ENCODE peak calls at places on chromosomes 13 and 19, in ten cellular contexts. D is IMR-90; H is brain microvascular endothelial cell; J is lung; G is thyroid gland; T is CD8-positive, alpha-beta memory T cell; S is ascending aorta; I is GM23338; O is esophagus muscularis mucosa; A is HCT116. L is an unnamed sample. For H3K36me3, the result is how much of the 10 kb centered on the place peaks cover.

GRCh38 chr13:109807345-109807744 is 21.0 kb upstream of the IRS2 start:
- DNase-seq in G (no peak), T (no peak), D (no peak), H (no peak), O (no peak), A (no peak), S (no peak), J (no peak), I (no peak), L (no peak)

GRCh38 chr13:98377635-98378378 is 199.1 kb downstream of the STK24 start:
- DNase-seq in I (no peak), O (no peak), G (no peak), J (no peak), T (no peak), H (no peak), A (no peak), D (no peak), S (no peak), L (no peak)

GRCh38 chr19:58466089-58466759 is 656 bp upstream of the ZNF324 start:
- DNase-seq in J (no peak), A (no peak), G (no peak), I (no peak), H (no peak), S (no peak), T (no peak), D (no peak), O (no peak), L (no peak)

GRCh38 chr19:46839752-46840151 is 10.9 kb downstream of the AP2S1 start:
- DNase-seq in A (no peak), S (no peak), G (no peak), H (no peak), J (no peak), O (no peak), T (no peak), I (no peak), D (no peak), L (no peak)

GRCh38 chr13:73849292-73849691 is 284.9 kb downstream of the KLF12 start:
- DNase-seq in H (peak), S (no peak), G (no peak), I (peak), T (no peak), J (no peak), A (peak), D (peak), O (no peak), L (peak)

GRCh38 chr13:42832341-42833153 is 51.2 kb downstream of the FAM216B start:
- DNase-seq in I (no peak), G (peak), S (no peak), H (peak), O (no peak), J (no peak), D (peak), A (no peak), T (no peak), L (no peak)

GRCh38 chr13:21894091-21894490 is 223.2 kb downstream of the FGF9 start:
- DNase-seq in D (no peak), A (no peak), J (no peak), H (no peak), S (peak), T (no peak), G (no peak), I (no peak), O (no peak), L (no peak)

GRCh38 chr13:113476811-113477210 is 13.7 kb downstream of the DCUN1D2 start:
- DNase-seq in J (no peak), A (no peak), D (no peak), T (no peak), O (no peak), G (no peak), S (no peak), H (no peak), I (no peak), L (no peak)

GRCh38 chr13:20475927-20476691 is 49.5 kb downstream of the CRYL1 start:
- DNase-seq in O (no peak), J (no peak), S (no peak), T (peak), I (peak), A (no peak), D (no peak), G (no peak), H (no peak), L (peak)

GRCh38 chr19:50669319-50670101 is 20.3 kb downstream of the C19orf81 start:
- DNase-seq in T (no peak), J (no peak), G (peak), A (no peak), D (peak), O (no peak), H (no peak), I (peak), S (no peak), L (no peak)

GRCh38 chr19:37551123-37551993 is 43.2 kb downstream of the ZNF571 start:
- DNase-seq in T (peak), G (no peak), A (no peak), J (no peak), O (no peak), S (no peak), H (peak), I (peak), D (peak), L (peak)

GRCh38 chr19:41398042-41398403 is 405 bp downstream of the BCKDHA start:
- DNase-seq in G (no peak), S (no peak), O (no peak), D (no peak), A (no peak), I (no peak), H (no peak), T (no peak), J (no peak), L (no peak)

GRCh38 chr19:2722541-2723344 is 1.6 kb upstream of the DIRAS1 start:
- DNase-seq in H (peak), I (peak), A (no peak), D (peak), J (no peak), G (peak), T (no peak), S (peak), O (no peak), L (no peak)

GRCh38 chr19:53328967-53329366 is 4.6 kb upstream of the ZNF845 start:
- DNase-seq in G (peak), S (peak), I (peak), O (peak), J (peak), H (no peak), T (no peak), D (peak), A (no peak), L (no peak)

GRCh38 chr13:44292545-44292944 is 81.1 kb upstream of the SERP2 start:
- DNase-seq in S (peak), T (no peak), D (no peak), A (no peak), I (no peak), H (no peak), O (no peak), G (no peak), J (no peak), L (no peak)

GRCh38 chr19:7779631-7780486 is 16.8 kb downstream of the CLEC4M start:
- DNase-seq in J (no peak), H (no peak), A (no peak), T (no peak), S (no peak), I (no peak), O (no peak), G (no peak), D (no peak), L (no peak)

GRCh38 chr19:45920458-45920857 is 5.9 kb upstream of the NANOS2 start:
- DNase-seq in I (no peak), D (no peak), T (no peak), S (no peak), A (no peak), H (no peak), G (no peak), O (no peak), J (no peak), L (no peak)

GRCh38 chr19:14972676-14973075 is 7.0 kb downstream of the SLC1A6 start:
- DNase-seq in D (no peak), O (no peak), H (no peak), I (no peak), A (no peak), S (no peak), G (no peak), T (no peak), J (no peak), L (no peak)

GRCh38 chr19:41575998-41576397 is at the start of gene CEACAM21:
- DNase-seq in I (no peak), T (no peak), S (no peak), A (no peak), J (peak), D (no peak), O (peak), G (peak), H (no peak), L (no peak)

GRCh38 chr19:4581381-4582111 is 22.1 kb upstream of the SEMA6B start:
- DNase-seq in H (no peak), T (no peak), S (no peak), O (no peak), I (peak), A (no peak), G (no peak), D (no peak), J (no peak), L (no peak)

GRCh38 chr19:18145391-18145999 is 7.5 kb upstream of the PIK3R2 start:
- DNase-seq in A (no peak), G (no peak), D (no peak), S (no peak), H (no peak), T (no peak), J (no peak), I (no peak), O (no peak), L (no peak)

GRCh38 chr19:18143902-18144301 is 9.1 kb upstream of the PIK3R2 start:
- DNase-seq in G (no peak), T (no peak), H (no peak), J (no peak), S (no peak), O (no peak), I (no peak), D (no peak), A (no peak), L (no peak)

GRCh38 chr19:18144361-18144760 is 8.6 kb upstream of the PIK3R2 start:
- DNase-seq in D (no peak), O (no peak), G (no peak), J (no peak), T (no peak), I (no peak), H (no peak), S (no peak), A (no peak), L (no peak)

GRCh38 chr19:18147396-18147795 is 5.6 kb upstream of the PIK3R2 start:
- DNase-seq in A (no peak), D (no peak), S (no peak), G (no peak), J (no peak), T (no peak), O (no peak), H (no peak), I (no peak), L (no peak)

GRCh38 chr19:18144906-18145305 is 8.1 kb upstream of the PIK3R2 start:
- DNase-seq in D (no peak), H (no peak), I (no peak), J (no peak), O (no peak), T (no peak), S (no peak), A (no peak), G (no peak), L (no peak)
- H3K36me3 ChIP-seq in D (under half), H (under half), I (under half), J (under half), O (half or more), T (under half), S (under half), A (under half), G (under half), L (half or more)

GRCh38 chr19:16575861-16576689 is 3.9 kb upstream of the SLC35E1 start:
- DNase-seq in D (no peak), J (no peak), I (no peak), T (no peak), S (no peak), O (no peak), G (no peak), A (no peak), H (no peak), L (no peak)

GRCh38 chr19:16575282-16575681 is 3.1 kb upstream of the SLC35E1 start:
- DNase-seq in H (no peak), S (no peak), T (no peak), I (no peak), O (no peak), J (no peak), D (no peak), G (no peak), A (no peak), L (no peak)

GRCh38 chr19:16579381-16579780 is 7.2 kb upstream of the SLC35E1 start:
- DNase-seq in S (no peak), O (no peak), T (no peak), A (no peak), H (no peak), G (no peak), D (no peak), I (no peak), J (no peak), L (no peak)

GRCh38 chr19:16576690-16577530 is 4.7 kb upstream of the SLC35E1 start:
- DNase-seq in H (no peak), J (no peak), O (no peak), T (no peak), I (no peak), G (no peak), S (no peak), D (no peak), A (no peak), L (no peak)

GRCh38 chr19:16577531-16578052 is 5.4 kb upstream of the SLC35E1 start:
- DNase-seq in G (no peak), H (no peak), J (no peak), O (no peak), I (no peak), A (no peak), T (no peak), D (no peak), S (no peak), L (no peak)
- H3K27ac ChIP-seq in G (no peak), H (no peak), J (no peak), O (no peak), I (no peak), A (no peak), T (no peak), D (no peak), S (no peak), L (no peak)

DNA sequence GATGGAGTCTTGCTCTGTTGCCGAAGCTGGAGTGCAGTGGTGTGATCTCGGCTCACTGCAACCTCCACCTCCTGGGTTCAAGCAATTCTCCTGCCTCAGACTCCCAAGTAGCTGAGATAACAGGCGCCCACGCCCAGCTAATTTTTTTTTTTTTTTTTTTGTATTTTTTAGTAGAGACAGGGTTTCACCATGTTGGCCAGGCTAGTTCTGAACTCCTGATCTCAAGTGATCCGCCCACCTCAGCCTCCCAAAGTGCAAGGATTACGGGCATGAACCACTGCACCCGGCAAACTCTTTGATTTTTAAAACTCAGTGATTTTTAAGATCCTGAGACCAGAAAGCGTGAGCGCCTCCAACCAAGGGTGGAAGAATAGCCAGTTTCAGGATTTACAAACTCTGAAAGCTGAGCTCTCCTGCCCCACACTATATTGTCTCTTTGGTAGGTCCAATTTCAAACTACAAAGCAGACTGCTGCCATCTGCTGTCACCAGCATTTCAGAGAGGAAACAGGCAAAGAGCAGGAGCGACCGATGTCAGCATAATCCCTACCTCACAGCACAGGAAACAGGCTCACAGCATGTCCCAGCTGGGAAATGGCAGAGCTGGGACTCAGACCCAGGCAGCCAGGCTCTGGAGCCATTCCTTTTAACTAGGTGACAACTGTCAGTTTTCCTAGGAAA is 9.2 kb downstream of the NOSIP start:
- DNase-seq in O (no peak), J (no peak), A (no peak), G (no peak), H (no peak), I (peak), D (no peak), S (no peak), T (no peak), L (peak)
- H3K4me3 ChIP-seq in O (no peak), J (no peak), A (no peak), G (no peak), H (no peak), I (no peak), D (no peak), S (no peak), T (no peak), L (no peak)

GRCh38 chr19:12706332-12706718 is 9.9 kb upstream of the FBXW9 start:
- DNase-seq in G (no peak), I (no peak), A (no peak), T (no peak), O (no peak), D (no peak), S (no peak), J (no peak), H (no peak), L (no peak)
- H3K36me3 ChIP-seq in G (half or more), I (half or more), A (half or more), T (under half), O (half or more), D (half or more), S (half or more), J (under half), H (half or more), L (half or more)

DNA sequence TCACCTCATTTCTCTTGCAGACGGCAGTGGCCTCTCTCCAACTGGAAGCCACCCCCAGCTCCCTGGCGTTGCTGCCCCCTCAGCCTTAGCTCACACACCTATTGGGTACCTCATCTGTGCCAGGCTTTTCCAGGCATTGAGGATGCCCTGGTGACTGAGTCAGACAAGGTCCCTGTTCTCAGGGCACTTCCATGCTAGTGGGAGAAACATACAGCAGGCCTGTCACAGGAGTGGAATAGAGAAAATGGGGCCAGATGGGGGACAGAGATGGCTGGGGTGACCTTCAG is 33.9 kb downstream of the CAPN12 start:
- DNase-seq in J (no peak), I (no peak), G (no peak), D (no peak), O (no peak), A (no peak), H (no peak), S (no peak), T (no peak), L (no peak)
- H3K27ac ChIP-seq in J (peak), I (no peak), G (peak), D (peak), O (peak), A (no peak), H (no peak), S (peak), T (no peak), L (no peak)

DNA sequence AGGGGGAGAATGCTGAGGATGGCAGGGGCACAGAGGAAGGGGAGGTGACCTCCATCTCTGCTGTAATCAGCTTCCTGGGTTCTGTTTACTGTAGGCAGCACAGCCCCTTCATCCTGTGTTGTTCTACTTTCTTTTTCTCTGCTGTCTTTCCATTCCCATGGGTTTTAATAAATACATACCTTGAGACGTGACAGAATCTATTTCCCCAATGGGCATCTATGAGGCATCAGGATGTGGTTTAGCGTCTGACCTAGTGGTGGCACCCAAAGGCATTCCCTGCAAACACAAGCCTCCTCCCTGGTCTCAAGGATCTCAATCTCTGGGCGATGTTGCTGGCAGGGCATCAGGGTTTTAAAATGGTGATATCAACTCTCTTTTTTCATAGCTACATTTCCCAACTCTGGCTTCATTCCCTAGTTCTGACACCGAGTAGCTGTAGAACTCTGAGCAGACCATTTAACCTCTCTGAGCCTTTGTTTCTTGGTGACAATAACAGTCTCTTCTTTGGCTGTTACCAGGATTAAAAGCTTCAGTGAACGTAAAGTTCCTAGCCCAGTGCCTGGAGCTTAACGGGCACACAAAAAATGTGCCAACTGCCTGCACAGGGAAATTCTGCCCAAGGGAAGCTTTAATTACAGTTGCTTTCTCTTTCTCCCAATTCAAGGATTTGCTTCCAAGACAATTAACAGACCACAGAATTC is 60.9 kb downstream of the ALOX5AP start:
- DNase-seq in J (no peak), T (no peak), A (no peak), I (no peak), S (no peak), O (no peak), G (peak), D (peak), H (peak), L (no peak)
- H3K4me3 ChIP-seq in J (no peak), T (peak), A (peak), I (no peak), S (peak), O (peak), G (no peak), D (no peak), H (no peak), L (no peak)

GRCh38 chr13:59963827-59964226 is 199.9 kb downstream of the DIAPH3 start:
- DNase-seq in T (no peak), A (no peak), S (no peak), I (no peak), J (no peak), D (no peak), O (no peak), G (no peak), H (no peak), L (no peak)
- H3K36me3 ChIP-seq in T (under half), A (under half), S (under half), I (under half), J (under half), D (under half), O (under half), G (under half), H (under half), L (under half)

GRCh38 chr13:24273926-24274325 is 35.5 kb upstream of the C1QTNF9 start:
- DNase-seq in I (no peak), H (no peak), T (no peak), O (no peak), S (no peak), J (no peak), D (no peak), A (no peak), G (no peak), L (no peak)
- H3K27ac ChIP-seq in I (no peak), H (no peak), T (peak), O (no peak), S (no peak), J (no peak), D (peak), A (no peak), G (no peak), L (peak)

DNA sequence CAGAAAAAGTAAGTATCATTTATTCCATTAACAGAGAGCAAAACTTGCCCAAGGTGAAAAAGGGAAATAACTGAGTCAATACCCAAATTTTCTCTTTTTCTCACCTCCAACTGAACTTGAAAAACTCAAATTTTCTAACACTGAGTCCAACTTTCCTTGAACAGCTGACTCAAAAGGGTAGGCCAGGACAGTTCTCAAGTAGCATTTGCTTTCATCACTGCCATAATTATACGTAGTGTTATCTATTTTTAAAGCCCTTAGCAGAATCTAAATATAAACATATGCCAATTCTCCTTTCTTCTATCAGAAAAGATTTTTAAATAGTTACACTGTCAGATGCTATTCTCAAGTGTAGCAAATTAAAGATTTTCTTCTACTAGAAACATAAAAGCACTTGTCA is 3.5 kb downstream of the N4BP2L2 start:
- DNase-seq in G (no peak), I (no peak), T (no peak), O (no peak), H (no peak), S (no peak), A (no peak), D (peak), J (no peak), L (no peak)
- H3K4me3 ChIP-seq in G (no peak), I (no peak), T (no peak), O (peak), H (no peak), S (peak), A (no peak), D (no peak), J (no peak), L (no peak)

L was measured in CD4-positive, alpha-beta memory T cell.